ENCODE peak calls at places on chromosomes 12 and 14, in four cellular contexts. Q is HFFc6, P is WTC11, B is breast epithelium. F is an unnamed sample.

GRCh38 chr12:26823391-26823790 is 9.6 kb downstream of the ITPR2 start:
- DNase-seq in Q (peak), P (no peak), B (no peak), F (no peak)

GRCh38 chr14:102726191-102726949 is 50.9 kb upstream of the TRAF3 start:
- DNase-seq in Q (no peak), P (no peak), B (no peak), F (no peak)

GRCh38 chr14:77979666-77980351 is 179.9 kb downstream of the ADCK1 start:
- DNase-seq in Q (no peak), P (peak), B (no peak), F (peak)

GRCh38 chr12:95335948-95336347 is 118.3 kb downstream of the VEZT start:
- DNase-seq in Q (no peak), P (no peak), B (no peak), F (no peak)

GRCh38 chr12:23950011-23950774 is 723 bp upstream of the SOX5 start:
- DNase-seq in Q (no peak), P (no peak), B (no peak), F (no peak)

GRCh38 chr14:52235866-52236510 is 31.5 kb upstream of the PTGDR start:
- DNase-seq in Q (no peak), P (no peak), B (no peak), F (no peak)

GRCh38 chr14:56057071-56057865 is 60.9 kb upstream of the PELI2 start:
- DNase-seq in Q (no peak), P (no peak), B (no peak), F (no peak)

GRCh38 chr12:77888611-77889010 is 57.9 kb downstream of the NAV3 start:
- DNase-seq in Q (peak), P (no peak), B (no peak), F (no peak)

GRCh38 chr12:45259732-45260480 is 44.0 kb downstream of the ANO6 start:
- DNase-seq in Q (peak), P (no peak), B (no peak), F (no peak)

GRCh38 chr12:103326190-103326589 is 169.6 kb downstream of the C12orf42 start:
- DNase-seq in Q (no peak), P (peak), B (no peak), F (no peak)

GRCh38 chr14:94125659-94126418 is 3.6 kb downstream of the IFI27L2 start:
- DNase-seq in Q (no peak), P (no peak), B (no peak), F (no peak)

GRCh38 chr14:69818760-69819191 is 21.7 kb upstream of the SLC10A1 start:
- DNase-seq in Q (peak), P (peak), B (no peak), F (peak)

GRCh38 chr12:12482150-12482761 is 80.4 kb downstream of the DUSP16 start:
- DNase-seq in Q (no peak), P (no peak), B (no peak), F (no peak)

GRCh38 chr12:88775742-88776151 is 195.5 kb upstream of the KITLG start:
- DNase-seq in Q (no peak), P (no peak), B (no peak), F (no peak)

F was measured in GM04504.